ENCODE peak calls at places on chromosomes 12 and 14, in eight cellular contexts. X is NCI-H345; I is NCI-H446 treated with DMSO at 0.1 percent for 48 hours; Q is hippocampal formation; E is AG09319; U is germinal center; M is activated CD4-positive, alpha-beta T cell treated with anti-CD3 and anti-CD28 coated beads, Interleukin-2, amount 50 U/mL, for 1 hour; V is NCI-H2081. L is an unnamed sample.
A peak's percentile ranks its signal among the peaks of the same experiment; 100 is the strongest.

GRCh38 chr12:119299130-119299529 is 35.4 kb upstream of the CCDC60 start:
- DNase-seq in Q (no peak), E (no peak), U (no peak), I (no peak), V (no peak), M (no peak), X (no peak), L (no peak)

GRCh38 chr12:106685381-106685780 is 89.1 kb upstream of the RIC8B start:
- DNase-seq in I (no peak), U (no peak), Q (no peak), X (no peak), E (no peak), V (no peak), M (no peak), L (no peak)

GRCh38 chr12:88784166-88784565 is 203.9 kb upstream of the KITLG start:
- DNase-seq in M (no peak), Q (no peak), U (no peak), X (no peak), E (no peak), V (no peak), I (no peak), L (no peak)

GRCh38 chr12:80837342-80837978 is 100.3 kb downstream of the LIN7A start:
- DNase-seq in E (no peak), U (no peak), X (peak; percentile 11), M (no peak), I (peak; percentile 42), Q (no peak), V (peak; percentile 77), L (no peak)

GRCh38 chr12:120007272-120007671 is 18.2 kb downstream of the BICDL1 start:
- DNase-seq in M (peak; percentile 69), E (no peak), Q (no peak), X (no peak), U (peak; percentile 64), I (no peak), V (no peak), L (peak; percentile 26)

GRCh38 chr12:111624540-111624939 is 25.4 kb upstream of the ATXN2 start:
- DNase-seq in U (no peak), I (no peak), X (no peak), E (no peak), Q (no peak), M (no peak), V (no peak), L (no peak)

GRCh38 chr12:6280053-6280469 is 30.4 kb upstream of the PLEKHG6 start:
- DNase-seq in V (no peak), E (peak; percentile 80), Q (no peak), X (no peak), M (no peak), I (peak; percentile 25), U (no peak), L (no peak)

GRCh38 chr12:11762723-11763326 is 113.4 kb downstream of the ETV6 start:
- DNase-seq in U (peak; percentile 28), V (no peak), Q (no peak), E (no peak), I (no peak), M (no peak), X (no peak), L (no peak)

GRCh38 chr14:65502676-65503124 is 90.2 kb downstream of the FUT8 start:
- DNase-seq in E (no peak), I (no peak), Q (no peak), X (peak; percentile 64), U (no peak), V (no peak), M (no peak), L (no peak)